ENCODE peak calls at places on chromosome 19, in five cellular contexts. N, M, Z, L and O are unnamed samples.

GRCh38 chr19:1592755-1593628 is at the start of gene MBD3:
- DNase-seq in N (peak), M (peak), Z (peak), L (peak), O (peak)

GRCh38 chr19:15404097-15404779 is 14.6 kb downstream of the AKAP8L start:
- DNase-seq in L (no peak), Z (no peak), N (no peak), M (no peak), O (no peak)

GRCh38 chr19:20334760-20335159 is 167.7 kb downstream of the ZNF486 start:
- DNase-seq in Z (no peak), M (no peak), L (no peak), N (no peak), O (no peak)

GRCh38 chr19:34171877-34172660 is at the start of gene LSM14A:
- DNase-seq in M (peak), L (peak), N (peak), Z (peak), O (peak)

GRCh38 chr19:39498262-39499081 is at the start of gene DLL3:
- DNase-seq in L (no peak), Z (no peak), N (no peak), M (peak), O (no peak)

GRCh38 chr19:46759817-46760333 is 13.6 kb upstream of the STRN4 start:
- DNase-seq in M (no peak), Z (no peak), N (no peak), L (no peak), O (peak)

GRCh38 chr19:47106819-47107200 is 6.8 kb downstream of the ZC3H4 start:
- DNase-seq in M (no peak), Z (no peak), L (no peak), N (no peak), O (no peak)

GRCh38 chr19:17555929-17556813 is 722 bp downstream of the COLGALT1 start:
- DNase-seq in N (no peak), L (no peak), M (peak), Z (no peak), O (no peak)

GRCh38 chr19:20969898-20970297 is 46.8 kb downstream of the ZNF85 start:
- DNase-seq in M (peak), Z (no peak), N (no peak), L (no peak), O (no peak)

GRCh38 chr19:34960103-34960805 is 3.8 kb downstream of the ZNF792 start:
- DNase-seq in Z (no peak), N (no peak), L (peak), M (no peak), O (no peak)

GRCh38 chr19:3369337-3370213 is 3.2 kb downstream of the NFIC start:
- DNase-seq in Z (no peak), L (no peak), M (peak), N (peak), O (peak)